ENCODE peak calls at places on chromosomes 7 and 10, in five cellular contexts. O, U, H, F and J are unnamed samples.
A peak's percentile ranks its signal among the peaks of the same experiment; 100 is the strongest.

GRCh38 chr10:17115683-17116082 is 13.9 kb downstream of the CUBN start:
- DNase-seq in O (no peak), U (no peak), H (no peak), F (no peak), J (no peak)

GRCh38 chr7:15684834-15685233 is 1.6 kb downstream of the MEOX2 start:
- DNase-seq in O (peak; percentile 8), U (no peak), H (peak; percentile 41), F (no peak), J (peak; percentile 22)

GRCh38 chr7:33736521-33737221 is 168.7 kb upstream of the BMPER start:
- DNase-seq in O (no peak), U (no peak), H (no peak), F (no peak), J (no peak)

GRCh38 chr10:126669188-126669587 is 1.3 kb downstream of the C10orf90 start:
- DNase-seq in O (no peak), U (no peak), H (no peak), F (no peak), J (no peak)

GRCh38 chr10:97356318-97356914 is 21.9 kb upstream of the FRAT2 start:
- DNase-seq in O (no peak), U (no peak), H (no peak), F (no peak), J (no peak)

GRCh38 chr10:89022734-89023133 is 32.1 kb downstream of the FAS start:
- DNase-seq in O (no peak), U (no peak), H (no peak), F (no peak), J (no peak)

GRCh38 chr7:113742377-113742776 is 176.4 kb downstream of the PPP1R3A start:
- DNase-seq in O (no peak), U (no peak), H (no peak), F (no peak), J (no peak)

GRCh38 chr10:10798543-10799192 is 219.0 kb upstream of the CELF2 start:
- DNase-seq in O (no peak), U (peak; percentile 71), H (no peak), F (no peak), J (peak; percentile 37)

GRCh38 chr7:36971515-36972139 is 247.3 kb upstream of the AOAH start:
- DNase-seq in O (no peak), U (no peak), H (no peak), F (no peak), J (no peak)

GRCh38 chr10:11758527-11759236 is 16.5 kb downstream of the ECHDC3 start:
- DNase-seq in O (no peak), U (no peak), H (no peak), F (no peak), J (peak; percentile 27)

GRCh38 chr10:110498087-110498981 is 627 bp downstream of the DUSP5 start:
- DNase-seq in O (peak; percentile 69), U (peak; percentile 79), H (peak; percentile 45), F (peak; percentile 42), J (peak; percentile 45)

GRCh38 chr10:70584941-70585544 is 17.5 kb downstream of the PRF1 start:
- DNase-seq in O (peak; percentile 94), U (peak; percentile 60), H (no peak), F (no peak), J (no peak)

GRCh38 chr7:112272921-112273561 is 66.5 kb downstream of the ZNF277 start:
- DNase-seq in O (no peak), U (peak; percentile 53), H (no peak), F (no peak), J (no peak)

GRCh38 chr10:19750972-19751371 is 65.3 kb upstream of the PLXDC2 start:
- DNase-seq in O (no peak), U (no peak), H (no peak), F (no peak), J (no peak)

GRCh38 chr10:103816431-103816830 is 38.9 kb downstream of the SH3PXD2A start:
- DNase-seq in O (no peak), U (peak; percentile 13), H (no peak), F (no peak), J (no peak)

GRCh38 chr7:1941464-1942025 is 271.5 kb downstream of the ELFN1 start:
- DNase-seq in O (peak; percentile 27), U (no peak), H (no peak), F (no peak), J (no peak)

GRCh38 chr10:49397036-49397999 is 1.4 kb upstream of the DRGX start:
- DNase-seq in O (peak; percentile 23), U (no peak), H (no peak), F (no peak), J (no peak)

GRCh38 chr10:62327897-62328296 is 46.3 kb upstream of the ZNF365 start:
- DNase-seq in O (no peak), U (no peak), H (no peak), F (no peak), J (no peak)

GRCh38 chr7:139820089-139820488 is 9.0 kb upstream of the TBXAS1 start:
- DNase-seq in O (no peak), U (no peak), H (no peak), F (no peak), J (no peak)

GRCh38 chr7:13981070-13981469 is 8.4 kb downstream of the ETV1 start:
- DNase-seq in O (peak; percentile 19), U (peak; percentile 67), H (peak; percentile 64), F (peak; percentile 71), J (peak; percentile 23)

GRCh38 chr7:29091722-29092121 is 54.6 kb downstream of the CPVL start:
- DNase-seq in O (no peak), U (no peak), H (no peak), F (no peak), J (no peak)

GRCh38 chr10:78314651-78315050 is 281.0 kb downstream of the RPS24 start:
- DNase-seq in O (no peak), U (no peak), H (no peak), F (peak; percentile 1), J (peak; percentile 4)

GRCh38 chr7:137685439-137686164 is 161.2 kb downstream of the DGKI start:
- DNase-seq in O (no peak), U (no peak), H (no peak), F (no peak), J (no peak)

GRCh38 chr10:103763374-103764202 is 91.8 kb downstream of the SH3PXD2A start:
- DNase-seq in O (no peak), U (no peak), H (no peak), F (no peak), J (no peak)

GRCh38 chr10:75208177-75208576 is 2.4 kb upstream of the VDAC2 start:
- DNase-seq in O (peak; percentile 20), U (peak; percentile 60), H (no peak), F (no peak), J (no peak)

DNA sequence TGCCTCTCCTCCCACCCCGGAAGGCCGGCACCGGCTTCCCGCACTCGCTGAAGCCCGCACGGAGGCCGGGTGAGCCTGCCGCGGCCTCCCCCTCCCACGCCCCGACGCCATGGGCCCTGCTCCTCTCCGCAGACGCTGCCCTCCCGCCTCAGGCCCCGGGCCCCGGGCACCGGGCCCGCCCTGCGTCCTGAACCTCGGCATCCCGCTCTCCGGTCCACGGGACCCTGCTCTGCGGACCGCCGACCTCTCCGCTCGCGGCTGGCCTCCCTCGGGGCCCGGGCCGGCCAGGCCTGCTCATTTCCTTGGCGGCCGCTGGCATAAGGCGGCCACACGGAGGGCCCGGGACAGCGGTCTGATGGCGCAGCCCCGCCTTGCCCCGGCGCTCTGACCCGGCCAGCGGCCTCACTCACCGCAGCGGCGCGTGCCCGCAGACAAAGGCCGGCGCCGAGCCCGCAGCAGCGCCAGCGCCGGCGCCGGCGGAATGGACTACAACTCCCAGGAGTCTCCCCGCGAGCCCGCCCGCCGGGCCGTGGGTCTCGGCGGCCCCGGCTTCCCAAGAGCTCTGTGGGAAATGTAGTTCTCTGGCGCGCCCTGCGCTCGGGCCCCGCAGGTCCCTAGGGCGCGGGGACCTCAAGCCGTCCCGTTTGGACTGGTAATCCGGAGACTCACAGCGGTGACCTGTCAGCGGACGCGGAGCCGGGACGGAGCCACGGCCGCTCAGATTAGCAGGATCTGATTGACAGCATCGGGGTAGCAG is at the start of gene ZNF32:
- DNase-seq in O (peak; percentile 93), U (peak; percentile 89), H (peak; percentile 87), F (peak; percentile 81), J (peak; percentile 76)
- TF ChIP-seq CTCF in O (no peak), U (no peak), H (no peak), F (no peak), J (peak; percentile 17)

GRCh38 chr10:22253578-22253882 is 35.7 kb upstream of the EBLN1 start:
- DNase-seq in O (no peak), U (no peak), H (peak; percentile 61), F (peak; percentile 35), J (no peak)

GRCh38 chr10:22250897-22251605 is 33.2 kb upstream of the EBLN1 start:
- DNase-seq in O (no peak), U (no peak), H (no peak), F (no peak), J (no peak)

GRCh38 chr10:22251751-22252285 is 34.0 kb upstream of the EBLN1 start:
- DNase-seq in O (peak; percentile 30), U (peak; percentile 79), H (peak; percentile 79), F (peak; percentile 59), J (peak; percentile 63)

GRCh38 chr10:22252286-22252800 is 34.5 kb upstream of the EBLN1 start:
- DNase-seq in O (peak; percentile 44), U (peak; percentile 79), H (peak; percentile 61), F (peak; percentile 26), J (peak; percentile 72)

GRCh38 chr10:22252801-22253577 is 35.2 kb upstream of the EBLN1 start:
- DNase-seq in O (no peak), U (peak; percentile 75), H (peak; percentile 36), F (peak; percentile 28), J (peak; percentile 56)
- H3K4me3 ChIP-seq in O (peak overlapping the region; percentile 56), U (peak overlapping the region; percentile 86), H (peak overlapping the region; percentile 85), F (peak overlapping the region; percentile 75), J (peak overlapping the region; percentile 77)

DNA sequence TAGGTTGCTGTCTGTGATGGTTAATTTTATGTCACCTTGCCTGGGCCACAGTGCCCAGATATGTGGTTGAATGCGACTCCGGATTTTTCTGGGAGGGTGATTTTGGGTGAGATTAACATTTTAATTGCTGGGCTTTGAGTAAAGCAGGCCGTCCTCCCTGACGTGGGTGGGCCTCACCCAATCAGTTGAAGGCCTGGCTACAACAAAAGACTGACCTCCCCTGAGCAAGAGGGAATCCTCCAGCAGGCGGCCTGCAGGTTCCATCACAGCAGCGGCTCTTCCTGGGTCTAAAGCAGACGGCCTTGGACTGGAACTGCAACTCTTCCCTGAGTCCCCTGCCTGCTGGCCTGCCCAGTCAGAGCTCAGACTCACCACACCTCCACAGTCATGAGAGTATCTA is 114.2 kb downstream of the SFMBT2 start:
- DNase-seq in O (no peak), U (no peak), H (no peak), F (no peak), J (no peak)
- H3K4me1 ChIP-seq in O (no peaks in the 10 kb centered on the region), U (peaks cover 16% of the 10 kb centered on the region), H (no peaks in the 10 kb centered on the region), F (no peaks in the 10 kb centered on the region), J (peaks cover 9% of the 10 kb centered on the region)

GRCh38 chr10:84258034-84258695 is 13.3 kb downstream of the RGR start:
- DNase-seq in O (no peak), U (no peak), H (no peak), F (no peak), J (no peak)

GRCh38 chr10:84257343-84258020 is 12.6 kb downstream of the RGR start:
- DNase-seq in O (no peak), U (no peak), H (no peak), F (no peak), J (no peak)

GRCh38 chr10:84261236-84261635 is 16.4 kb downstream of the RGR start:
- DNase-seq in O (no peak), U (no peak), H (no peak), F (peak; percentile 11), J (no peak)

GRCh38 chr10:84254552-84255137 is 9.8 kb downstream of the RGR start:
- DNase-seq in O (no peak), U (no peak), H (no peak), F (no peak), J (no peak)

GRCh38 chr10:84256510-84257342 is 11.9 kb downstream of the RGR start:
- DNase-seq in O (peak; percentile 52), U (no peak), H (peak; percentile 46), F (peak; percentile 62), J (peak; percentile 20)
- TF ChIP-seq CTCF in O (peak; percentile 70), U (no peak), H (peak; percentile 61), F (peak; percentile 58), J (no peak)